ENCODE peak calls at places on chromosome 9, in eight cellular contexts. One of them, this sample, is unnamed.
A peak's percentile ranks its signal among the peaks of the same experiment; 100 is the strongest.

GRCh38 chr9:35164711-35165110 is 2.9 kb downstream of the UNC13B start:
- DNase-seq in esophagus squamous epithelium: no peak
- DNase-seq in naive thymus-derived CD4-positive, alpha-beta T cell: no peak
- DNase-seq in uterus: no peak
- DNase-seq in GM23338: no peak
- DNase-seq in AG04450: no peak
- DNase-seq in neural progenitor cell: no peak
- DNase-seq in effector memory CD4-positive, alpha-beta T cell: no peak
- DNase-seq in this sample: no peak

GRCh38 chr9:25861416-25861815 is 183.2 kb upstream of the TUSC1 start:
- DNase-seq in esophagus squamous epithelium: no peak
- DNase-seq in naive thymus-derived CD4-positive, alpha-beta T cell: no peak
- DNase-seq in uterus: no peak
- DNase-seq in GM23338: no peak
- DNase-seq in AG04450: no peak
- DNase-seq in neural progenitor cell: no peak
- DNase-seq in effector memory CD4-positive, alpha-beta T cell: no peak
- DNase-seq in this sample: no peak

GRCh38 chr9:32483343-32483742 is 42.7 kb downstream of the RIGI start:
- DNase-seq in esophagus squamous epithelium: no peak
- DNase-seq in naive thymus-derived CD4-positive, alpha-beta T cell: no peak
- DNase-seq in uterus: no peak
- DNase-seq in GM23338: no peak
- DNase-seq in AG04450: no peak
- DNase-seq in neural progenitor cell: no peak
- DNase-seq in effector memory CD4-positive, alpha-beta T cell: no peak
- DNase-seq in this sample: no peak

GRCh38 chr9:69145148-69145547 is 28.9 kb upstream of the TJP2 start:
- DNase-seq in esophagus squamous epithelium: no peak
- DNase-seq in naive thymus-derived CD4-positive, alpha-beta T cell: no peak
- DNase-seq in uterus: no peak
- DNase-seq in GM23338: no peak
- DNase-seq in AG04450: no peak
- DNase-seq in neural progenitor cell: no peak
- DNase-seq in effector memory CD4-positive, alpha-beta T cell: no peak
- DNase-seq in this sample: no peak

GRCh38 chr9:4866239-4866969 is 73.7 kb downstream of the RCL1 start:
- DNase-seq in esophagus squamous epithelium: no peak
- DNase-seq in naive thymus-derived CD4-positive, alpha-beta T cell: no peak
- DNase-seq in uterus: no peak
- DNase-seq in GM23338: no peak
- DNase-seq in AG04450: no peak
- DNase-seq in neural progenitor cell: no peak
- DNase-seq in effector memory CD4-positive, alpha-beta T cell: no peak
- DNase-seq in this sample: no peak

GRCh38 chr9:116099821-116100220 is 53.8 kb upstream of the PAPPA start:
- DNase-seq in esophagus squamous epithelium: no peak
- DNase-seq in naive thymus-derived CD4-positive, alpha-beta T cell: no peak
- DNase-seq in uterus: no peak
- DNase-seq in GM23338: no peak
- DNase-seq in AG04450: no peak
- DNase-seq in neural progenitor cell: no peak
- DNase-seq in effector memory CD4-positive, alpha-beta T cell: no peak
- DNase-seq in this sample: no peak

GRCh38 chr9:21605489-21605931 is 123.4 kb upstream of the IFNE start:
- DNase-seq in esophagus squamous epithelium: no peak
- DNase-seq in naive thymus-derived CD4-positive, alpha-beta T cell: no peak
- DNase-seq in uterus: no peak
- DNase-seq in GM23338: no peak
- DNase-seq in AG04450: peak; percentile 42
- DNase-seq in neural progenitor cell: no peak
- DNase-seq in effector memory CD4-positive, alpha-beta T cell: no peak
- DNase-seq in this sample: no peak

GRCh38 chr9:21656776-21657637 is 145.4 kb upstream of the MTAP start:
- DNase-seq in esophagus squamous epithelium: no peak
- DNase-seq in naive thymus-derived CD4-positive, alpha-beta T cell: no peak
- DNase-seq in uterus: no peak
- DNase-seq in GM23338: no peak
- DNase-seq in AG04450: peak; percentile 45
- DNase-seq in neural progenitor cell: no peak
- DNase-seq in effector memory CD4-positive, alpha-beta T cell: no peak
- DNase-seq in this sample: no peak

GRCh38 chr9:34566972-34567371 is 22.6 kb downstream of the CNTFR start:
- DNase-seq in esophagus squamous epithelium: no peak
- DNase-seq in naive thymus-derived CD4-positive, alpha-beta T cell: no peak
- DNase-seq in uterus: no peak
- DNase-seq in GM23338: no peak
- DNase-seq in AG04450: no peak
- DNase-seq in neural progenitor cell: no peak
- DNase-seq in effector memory CD4-positive, alpha-beta T cell: no peak
- DNase-seq in this sample: no peak

GRCh38 chr9:119667163-119667562 is 297.9 kb upstream of the BRINP1 start:
- DNase-seq in esophagus squamous epithelium: no peak
- DNase-seq in naive thymus-derived CD4-positive, alpha-beta T cell: no peak
- DNase-seq in uterus: no peak
- DNase-seq in GM23338: peak; percentile 2
- DNase-seq in AG04450: no peak
- DNase-seq in neural progenitor cell: peak; percentile 5
- DNase-seq in effector memory CD4-positive, alpha-beta T cell: no peak
- DNase-seq in this sample: no peak

GRCh38 chr9:35994959-35995358 is 37.0 kb upstream of the OR2S2 start:
- DNase-seq in esophagus squamous epithelium: no peak
- DNase-seq in naive thymus-derived CD4-positive, alpha-beta T cell: no peak
- DNase-seq in uterus: no peak
- DNase-seq in GM23338: no peak
- DNase-seq in AG04450: no peak
- DNase-seq in neural progenitor cell: no peak
- DNase-seq in effector memory CD4-positive, alpha-beta T cell: no peak
- DNase-seq in this sample: no peak

GRCh38 chr9:75488714-75489100 is 400.4 kb downstream of the OSTF1 start:
- DNase-seq in esophagus squamous epithelium: no peak
- DNase-seq in naive thymus-derived CD4-positive, alpha-beta T cell: no peak
- DNase-seq in uterus: no peak
- DNase-seq in GM23338: no peak
- DNase-seq in AG04450: no peak
- DNase-seq in neural progenitor cell: no peak
- DNase-seq in effector memory CD4-positive, alpha-beta T cell: no peak
- DNase-seq in this sample: no peak

GRCh38 chr9:110125207-110125751 is 82.7 kb downstream of the C9orf152 start:
- DNase-seq in esophagus squamous epithelium: no peak
- DNase-seq in naive thymus-derived CD4-positive, alpha-beta T cell: no peak
- DNase-seq in uterus: peak; percentile 95
- DNase-seq in GM23338: peak; percentile 88
- DNase-seq in AG04450: peak; percentile 89
- DNase-seq in neural progenitor cell: peak; percentile 94
- DNase-seq in effector memory CD4-positive, alpha-beta T cell: no peak
- DNase-seq in this sample: peak; percentile 89

GRCh38 chr9:113868501-113868900 is 7.6 kb upstream of the ZNF618 start:
- DNase-seq in esophagus squamous epithelium: no peak
- DNase-seq in naive thymus-derived CD4-positive, alpha-beta T cell: no peak
- DNase-seq in uterus: no peak
- DNase-seq in GM23338: no peak
- DNase-seq in AG04450: no peak
- DNase-seq in neural progenitor cell: no peak
- DNase-seq in effector memory CD4-positive, alpha-beta T cell: no peak
- DNase-seq in this sample: no peak

GRCh38 chr9:14306672-14307646 is 7.0 kb downstream of the NFIB start:
- DNase-seq in esophagus squamous epithelium: no peak
- DNase-seq in naive thymus-derived CD4-positive, alpha-beta T cell: no peak
- DNase-seq in uterus: no peak
- DNase-seq in GM23338: peak; percentile 22
- DNase-seq in AG04450: no peak
- DNase-seq in neural progenitor cell: peak; percentile 7
- DNase-seq in effector memory CD4-positive, alpha-beta T cell: no peak
- DNase-seq in this sample: no peak

GRCh38 chr9:121835581-121836381 is 184.3 kb downstream of the DAB2IP start:
- DNase-seq in esophagus squamous epithelium: no peak
- DNase-seq in naive thymus-derived CD4-positive, alpha-beta T cell: no peak
- DNase-seq in uterus: peak; percentile 1
- DNase-seq in GM23338: no peak
- DNase-seq in AG04450: no peak
- DNase-seq in neural progenitor cell: no peak
- DNase-seq in effector memory CD4-positive, alpha-beta T cell: no peak
- DNase-seq in this sample: no peak

DNA sequence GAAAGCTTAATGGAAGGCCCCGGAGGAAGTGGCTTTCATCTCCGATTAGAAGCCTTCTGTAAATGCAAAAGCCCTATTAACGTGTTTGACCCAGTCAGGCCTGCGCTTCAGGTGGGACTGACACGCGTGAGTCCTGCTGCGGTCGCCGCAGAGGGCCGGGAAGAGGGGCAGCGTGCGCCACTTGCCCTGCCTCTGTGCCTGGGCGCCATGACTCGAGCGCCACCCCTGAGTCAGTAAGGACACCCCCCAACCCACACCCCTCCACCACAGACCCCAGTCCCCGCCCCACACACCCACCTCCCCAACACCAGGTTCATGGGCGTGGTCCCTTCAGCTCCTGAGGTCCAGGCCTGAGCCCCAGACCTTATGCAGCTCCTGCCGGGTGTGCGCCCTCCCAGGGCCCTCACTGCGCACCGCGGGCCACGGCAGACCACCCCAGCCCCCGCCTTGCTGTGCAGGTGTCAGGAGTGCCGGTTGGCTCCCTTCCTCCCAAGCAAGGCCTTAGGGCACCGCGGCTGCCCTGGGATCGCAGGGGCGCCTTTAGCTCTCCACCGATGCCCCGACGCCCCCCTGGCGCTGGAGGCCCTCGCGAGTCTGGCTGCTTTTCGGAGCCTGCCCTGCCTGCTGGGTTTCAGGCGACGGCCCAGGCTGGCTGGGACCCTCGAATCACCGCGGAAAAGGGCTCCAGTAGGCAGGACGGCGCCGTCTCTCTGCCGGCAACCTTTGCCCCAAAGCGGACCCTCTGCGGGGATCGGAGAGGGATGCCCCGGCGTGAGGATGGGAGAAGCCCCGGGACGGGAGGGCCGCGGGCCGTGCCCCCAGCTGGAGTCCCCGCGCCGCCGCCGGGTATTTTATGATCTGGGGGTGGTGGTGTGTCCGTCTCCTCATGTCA is 625 bp upstream of the OLFM1 start:
- DNase-seq in esophagus squamous epithelium: no peak
- DNase-seq in naive thymus-derived CD4-positive, alpha-beta T cell: no peak
- DNase-seq in uterus: no peak
- DNase-seq in GM23338: no peak
- DNase-seq in AG04450: no peak
- DNase-seq in neural progenitor cell: no peak
- DNase-seq in effector memory CD4-positive, alpha-beta T cell: no peak
- DNase-seq in this sample: no peak
- H3K27ac ChIP-seq in esophagus squamous epithelium: peak overlapping the region; percentile 36
- H3K27ac ChIP-seq in naive thymus-derived CD4-positive, alpha-beta T cell: no peak overlapping the region
- H3K27ac ChIP-seq in uterus: peak overlapping the region; percentile 22
- H3K27ac ChIP-seq in GM23338: no peak overlapping the region
- H3K27ac ChIP-seq in AG04450: no peak overlapping the region
- H3K27ac ChIP-seq in neural progenitor cell: no peak overlapping the region
- H3K27ac ChIP-seq in effector memory CD4-positive, alpha-beta T cell: no peak overlapping the region
- H3K27ac ChIP-seq in this sample: no peak overlapping the region

GRCh38 chr9:89956907-89957306 is 352.1 kb downstream of the GADD45G start:
- DNase-seq in esophagus squamous epithelium: no peak
- DNase-seq in naive thymus-derived CD4-positive, alpha-beta T cell: no peak
- DNase-seq in uterus: no peak
- DNase-seq in GM23338: no peak
- DNase-seq in AG04450: no peak
- DNase-seq in neural progenitor cell: no peak
- DNase-seq in effector memory CD4-positive, alpha-beta T cell: no peak
- DNase-seq in this sample: no peak
- H3K27me3 ChIP-seq in esophagus squamous epithelium: no peaks in the 10 kb centered on the region
- H3K27me3 ChIP-seq in naive thymus-derived CD4-positive, alpha-beta T cell: no peaks in the 10 kb centered on the region
- H3K27me3 ChIP-seq in uterus: no peaks in the 10 kb centered on the region
- H3K27me3 ChIP-seq in GM23338: no peaks in the 10 kb centered on the region
- H3K27me3 ChIP-seq in AG04450: no peaks in the 10 kb centered on the region
- H3K27me3 ChIP-seq in neural progenitor cell: no peaks in the 10 kb centered on the region
- H3K27me3 ChIP-seq in effector memory CD4-positive, alpha-beta T cell: no peaks in the 10 kb centered on the region
- H3K27me3 ChIP-seq in this sample: no peaks in the 10 kb centered on the region

GRCh38 chr9:17906204-17906840 is 327.5 kb downstream of the SH3GL2 start:
- DNase-seq in esophagus squamous epithelium: no peak
- DNase-seq in naive thymus-derived CD4-positive, alpha-beta T cell: no peak
- DNase-seq in uterus: peak; percentile 63
- DNase-seq in GM23338: peak; percentile 75
- DNase-seq in AG04450: no peak
- DNase-seq in neural progenitor cell: peak; percentile 77
- DNase-seq in effector memory CD4-positive, alpha-beta T cell: no peak
- DNase-seq in this sample: peak; percentile 21
- H3K4me3 ChIP-seq in esophagus squamous epithelium: peak overlapping the region; percentile 23
- H3K4me3 ChIP-seq in naive thymus-derived CD4-positive, alpha-beta T cell: no peak overlapping the region
- H3K4me3 ChIP-seq in uterus: peak overlapping the region; percentile 57
- H3K4me3 ChIP-seq in GM23338: peak overlapping the region; percentile 81
- H3K4me3 ChIP-seq in AG04450: no peak overlapping the region
- H3K4me3 ChIP-seq in neural progenitor cell: peak overlapping the region; percentile 72
- H3K4me3 ChIP-seq in effector memory CD4-positive, alpha-beta T cell: no peak overlapping the region
- H3K4me3 ChIP-seq in this sample: peak overlapping the region; percentile 61

GRCh38 chr9:95057121-95057520 is 260.4 kb downstream of the FANCC start:
- DNase-seq in esophagus squamous epithelium: no peak
- DNase-seq in naive thymus-derived CD4-positive, alpha-beta T cell: no peak
- DNase-seq in uterus: no peak
- DNase-seq in GM23338: no peak
- DNase-seq in AG04450: peak; percentile 67
- DNase-seq in neural progenitor cell: no peak
- DNase-seq in effector memory CD4-positive, alpha-beta T cell: no peak
- DNase-seq in this sample: no peak
- H3K27ac ChIP-seq in esophagus squamous epithelium: peak overlapping the region; percentile 85
- H3K27ac ChIP-seq in naive thymus-derived CD4-positive, alpha-beta T cell: no peak overlapping the region
- H3K27ac ChIP-seq in uterus: peak overlapping the region; percentile 96
- H3K27ac ChIP-seq in GM23338: no peak overlapping the region
- H3K27ac ChIP-seq in AG04450: peak overlapping the region; percentile 75
- H3K27ac ChIP-seq in neural progenitor cell: no peak overlapping the region
- H3K27ac ChIP-seq in effector memory CD4-positive, alpha-beta T cell: no peak overlapping the region
- H3K27ac ChIP-seq in this sample: peak overlapping the region; percentile 83

GRCh38 chr9:92949266-92949982 is 2.1 kb downstream of the FGD3 start:
- DNase-seq in esophagus squamous epithelium: no peak
- DNase-seq in naive thymus-derived CD4-positive, alpha-beta T cell: no peak
- DNase-seq in uterus: no peak
- DNase-seq in GM23338: no peak
- DNase-seq in AG04450: no peak
- DNase-seq in neural progenitor cell: no peak
- DNase-seq in effector memory CD4-positive, alpha-beta T cell: no peak
- DNase-seq in this sample: no peak
- H3K27me3 ChIP-seq in esophagus squamous epithelium: peaks cover 17% of the 10 kb centered on the region
- H3K27me3 ChIP-seq in naive thymus-derived CD4-positive, alpha-beta T cell: no peaks in the 10 kb centered on the region
- H3K27me3 ChIP-seq in uterus: no peaks in the 10 kb centered on the region
- H3K27me3 ChIP-seq in GM23338: no peaks in the 10 kb centered on the region
- H3K27me3 ChIP-seq in AG04450: peaks cover 35% of the 10 kb centered on the region
- H3K27me3 ChIP-seq in neural progenitor cell: no peaks in the 10 kb centered on the region
- H3K27me3 ChIP-seq in effector memory CD4-positive, alpha-beta T cell: no peaks in the 10 kb centered on the region
- H3K27me3 ChIP-seq in this sample: peaks cover 48% of the 10 kb centered on the region